ENCODE peak calls at places on chromosomes 3 and 15, in seven cellular contexts. P is left ventricle myocardium inferior, K is endothelial cell, L is fibroblast of mammary gland, M is mesothelial cell of epicardium, U is HT1080, G is sigmoid colon. J is an unnamed sample.

GRCh38 chr3:45992820-45993219 is 2.8 kb downstream of the FYCO1 start:
- DNase-seq in P (no peak), K (no peak), L (peak; percentile 96), M (no peak), U (peak; percentile 54), G (no peak), J (no peak)

GRCh38 chr3:122978569-122978968 is 49.0 kb downstream of the SEMA5B start:
- DNase-seq in P (no peak), K (no peak), L (no peak), M (no peak), U (no peak), G (no peak), J (no peak)

GRCh38 chr3:105800320-105800719 is 68.5 kb downstream of the CBLB start:
- DNase-seq in P (no peak), K (no peak), L (peak; percentile 63), M (no peak), U (no peak), G (no peak), J (no peak)

GRCh38 chr3:16482770-16483531 is 30.5 kb downstream of the RFTN1 start:
- DNase-seq in P (no peak), K (no peak), L (no peak), M (no peak), U (no peak), G (no peak), J (no peak)

GRCh38 chr15:79314811-79315210 is 3.9 kb downstream of the TMED3 start:
- DNase-seq in P (no peak), K (no peak), L (no peak), M (no peak), U (no peak), G (no peak), J (no peak)

GRCh38 chr15:100731259-100732156 is 129.1 kb downstream of the ASB7 start:
- DNase-seq in P (no peak), K (no peak), L (peak; percentile 43), M (no peak), U (no peak), G (no peak), J (no peak)

GRCh38 chr3:139935071-139935865 is at the start of gene CLSTN2:
- DNase-seq in P (peak; percentile 79), K (peak; percentile 63), L (peak; percentile 20), M (peak; percentile 82), U (no peak), G (peak; percentile 79), J (no peak)

GRCh38 chr15:51186846-51187340 is 92.2 kb upstream of the TNFAIP8L3 start:
- DNase-seq in P (no peak), K (no peak), L (no peak), M (no peak), U (no peak), G (no peak), J (no peak)

GRCh38 chr15:61037031-61037430 is 192.1 kb downstream of the RORA start:
- DNase-seq in P (no peak), K (no peak), L (peak; percentile 55), M (no peak), U (no peak), G (no peak), J (no peak)

GRCh38 chr3:48678566-48679380 is 6.9 kb downstream of the NCKIPSD start:
- DNase-seq in P (no peak), K (no peak), L (no peak), M (no peak), U (no peak), G (no peak), J (no peak)

GRCh38 chr3:38136807-38137614 is at the start of gene ACAA1:
- DNase-seq in P (peak; percentile 100), K (peak; percentile 96), L (peak; percentile 98), M (peak; percentile 98), U (peak; percentile 99), G (peak; percentile 100), J (peak; percentile 97)

GRCh38 chr15:51076898-51077564 is 17.7 kb downstream of the TNFAIP8L3 start:
- DNase-seq in P (peak; percentile 52), K (no peak), L (peak; percentile 78), M (no peak), U (peak; percentile 92), G (peak; percentile 69), J (no peak)

GRCh38 chr15:77013786-77014136 is 18.8 kb downstream of the PSTPIP1 start:
- DNase-seq in P (no peak), K (no peak), L (no peak), M (no peak), U (no peak), G (no peak), J (no peak)

GRCh38 chr3:152564454-152564853 is 270.5 kb upstream of the P2RY1 start:
- DNase-seq in P (no peak), K (no peak), L (peak; percentile 26), M (no peak), U (no peak), G (no peak), J (no peak)

GRCh38 chr3:191901746-191902145 is 440.8 kb downstream of the PYDC2 start:
- DNase-seq in P (no peak), K (no peak), L (no peak), M (no peak), U (peak; percentile 68), G (no peak), J (no peak)

GRCh38 chr3:71478568-71478967 is 105.0 kb downstream of the FOXP1 start:
- DNase-seq in P (no peak), K (no peak), L (peak; percentile 27), M (no peak), U (peak; percentile 50), G (no peak), J (no peak)

GRCh38 chr3:126551839-126552687 is 6.7 kb downstream of the C3orf22 start:
- DNase-seq in P (no peak), K (peak; percentile 1), L (no peak), M (peak; percentile 28), U (no peak), G (peak; percentile 35), J (no peak)

GRCh38 chr3:141202682-141203081 is 28.9 kb upstream of the PXYLP1 start:
- DNase-seq in P (no peak), K (no peak), L (no peak), M (peak; percentile 27), U (no peak), G (no peak), J (no peak)

GRCh38 chr3:16214366-16214765 is 39.9 kb downstream of the GALNT15 start:
- DNase-seq in P (no peak), K (no peak), L (no peak), M (no peak), U (no peak), G (no peak), J (no peak)

GRCh38 chr3:28139967-28140634 is 101.3 kb upstream of the CMC1 start:
- DNase-seq in P (no peak), K (no peak), L (peak; percentile 78), M (no peak), U (peak; percentile 3), G (no peak), J (no peak)

GRCh38 chr3:151107701-151108100 is 22.2 kb downstream of the MED12L start:
- DNase-seq in P (no peak), K (no peak), L (no peak), M (no peak), U (no peak), G (no peak), J (no peak)

GRCh38 chr3:94440767-94441493 is 378.1 kb downstream of the NSUN3 start:
- DNase-seq in P (no peak), K (no peak), L (peak; percentile 64), M (no peak), U (peak; percentile 83), G (no peak), J (peak; percentile 41)

GRCh38 chr3:129558772-129559564 is 16.0 kb downstream of the H1-8 start:
- DNase-seq in P (no peak), K (no peak), L (peak; percentile 81), M (no peak), U (peak; percentile 84), G (no peak), J (peak; percentile 32)

GRCh38 chr3:165056510-165056909 is 21.8 kb downstream of the SI start:
- DNase-seq in P (no peak), K (no peak), L (no peak), M (no peak), U (no peak), G (no peak), J (no peak)

GRCh38 chr3:136464502-136464901 is 214.4 kb downstream of the PCCB start:
- DNase-seq in P (no peak), K (no peak), L (peak; percentile 79), M (no peak), U (peak; percentile 77), G (no peak), J (peak; percentile 75)

GRCh38 chr15:66704783-66705113 is 2.7 kb downstream of the SMAD6 start:
- DNase-seq in P (no peak), K (no peak), L (no peak), M (no peak), U (no peak), G (no peak), J (no peak)

GRCh38 chr3:191521055-191521454 is 60.1 kb downstream of the PYDC2 start:
- DNase-seq in P (no peak), K (no peak), L (no peak), M (no peak), U (no peak), G (no peak), J (no peak)

GRCh38 chr15:23538657-23539056 is 26.8 kb upstream of the MKRN3 start:
- DNase-seq in P (no peak), K (no peak), L (no peak), M (no peak), U (no peak), G (no peak), J (no peak)

GRCh38 chr3:196639517-196640500 is at the start of gene NRROS:
- DNase-seq in P (peak; percentile 74), K (peak; percentile 58), L (peak; percentile 47), M (peak; percentile 53), U (peak; percentile 59), G (peak; percentile 83), J (no peak)